ENCODE peak calls at places on chromosomes 2 and 18, in eight cellular contexts. F is GM12878, B is prostate gland, G is dorsolateral prefrontal cortex, S is hepatocyte, C is kidney, L is neural progenitor cell, J is tibial artery. R is an unnamed sample.

GRCh38 chr2:216665717-216666116 is 29.6 kb downstream of the IGFBP5 start:
- DNase-seq in L (peak; percentile 86), S (peak; percentile 84), F (no peak), B (no peak), G (no peak), C (peak; percentile 63), J (no peak), R (no peak)

GRCh38 chr2:37639631-37640030 is 31.8 kb downstream of the CDC42EP3 start:
- DNase-seq in B (no peak), F (no peak), C (no peak), J (no peak), L (no peak), S (no peak), G (no peak), R (no peak)

GRCh38 chr2:28173377-28173776 is 219.3 kb upstream of the FOSL2 start:
- DNase-seq in C (no peak), S (no peak), F (no peak), B (no peak), L (peak; percentile 18), J (no peak), G (no peak), R (no peak)

GRCh38 chr2:234977228-234977679 is 25.4 kb downstream of the SH3BP4 start:
- DNase-seq in B (no peak), L (no peak), G (no peak), J (no peak), C (no peak), S (no peak), F (no peak), R (no peak)

GRCh38 chr18:77487951-77488740 is 238.5 kb downstream of the GALR1 start:
- DNase-seq in L (no peak), C (no peak), G (no peak), B (no peak), S (no peak), F (no peak), J (no peak), R (no peak)

GRCh38 chr18:57942493-57942892 is 101.5 kb upstream of the NEDD4L start:
- DNase-seq in J (no peak), C (no peak), F (no peak), B (no peak), G (no peak), S (no peak), L (peak; percentile 47), R (no peak)

GRCh38 chr2:239669899-239670460 is 269.2 kb upstream of the HDAC4 start:
- DNase-seq in G (no peak), S (no peak), J (peak; percentile 60), L (no peak), C (no peak), B (no peak), F (no peak), R (no peak)

GRCh38 chr2:63000801-63001200 is 49.8 kb upstream of the OTX1 start:
- DNase-seq in C (no peak), B (no peak), F (no peak), L (no peak), S (peak; percentile 5), J (no peak), G (no peak), R (peak; percentile 4)

GRCh38 chr2:192059226-192059625 is 135.5 kb downstream of the TMEFF2 start:
- DNase-seq in F (no peak), G (no peak), S (no peak), J (no peak), L (no peak), C (no peak), B (no peak), R (no peak)

GRCh38 chr2:97714950-97715652 is 1.7 kb downstream of the ZAP70 start:
- DNase-seq in L (no peak), S (no peak), F (no peak), J (peak; percentile 50), B (no peak), G (peak; percentile 13), C (peak; percentile 57), R (no peak)

GRCh38 chr2:96907405-96908041 is 37.6 kb upstream of the SEMA4C start:
- DNase-seq in C (peak; percentile 94), G (peak; percentile 69), F (no peak), S (peak; percentile 73), B (peak; percentile 84), J (peak; percentile 98), L (peak; percentile 91), R (no peak)

GRCh38 chr2:88753833-88754584 is 62.5 kb downstream of the RPIA start:
- DNase-seq in J (no peak), F (peak; percentile 41), B (no peak), G (no peak), L (no peak), S (no peak), C (no peak), R (no peak)

GRCh38 chr2:161379740-161380139 is 36.4 kb upstream of the TBR1 start:
- DNase-seq in C (no peak), G (no peak), B (no peak), L (no peak), J (no peak), S (no peak), F (no peak), R (no peak)

GRCh38 chr2:44310287-44310686 is 35.0 kb downstream of the SLC3A1 start:
- DNase-seq in C (no peak), J (no peak), L (no peak), B (no peak), F (no peak), G (no peak), S (no peak), R (no peak)

GRCh38 chr2:218780851-218781690 is 876 bp upstream of the CYP27A1 start:
- DNase-seq in F (no peak), C (no peak), G (no peak), J (no peak), L (no peak), S (peak; percentile 62), B (peak; percentile 71), R (no peak)

GRCh38 chr18:77062518-77063003 is 70.0 kb downstream of the MBP start:
- DNase-seq in C (no peak), S (no peak), L (no peak), B (no peak), F (peak; percentile 82), J (no peak), G (no peak), R (peak; percentile 21)

GRCh38 chr2:177143444-177143843 is 69.2 kb upstream of the HNRNPA3 start:
- DNase-seq in B (no peak), L (peak; percentile 41), J (no peak), S (peak; percentile 56), F (no peak), C (no peak), G (no peak), R (no peak)

GRCh38 chr2:41723531-41723930 is 324.3 kb upstream of the PKDCC start:
- DNase-seq in F (no peak), G (no peak), J (no peak), C (no peak), S (no peak), B (no peak), L (no peak), R (no peak)

GRCh38 chr2:99822487-99823218 is 319.7 kb downstream of the AFF3 start:
- DNase-seq in C (no peak), F (no peak), L (peak; percentile 52), B (no peak), G (no peak), S (no peak), J (no peak), R (no peak)

DNA sequence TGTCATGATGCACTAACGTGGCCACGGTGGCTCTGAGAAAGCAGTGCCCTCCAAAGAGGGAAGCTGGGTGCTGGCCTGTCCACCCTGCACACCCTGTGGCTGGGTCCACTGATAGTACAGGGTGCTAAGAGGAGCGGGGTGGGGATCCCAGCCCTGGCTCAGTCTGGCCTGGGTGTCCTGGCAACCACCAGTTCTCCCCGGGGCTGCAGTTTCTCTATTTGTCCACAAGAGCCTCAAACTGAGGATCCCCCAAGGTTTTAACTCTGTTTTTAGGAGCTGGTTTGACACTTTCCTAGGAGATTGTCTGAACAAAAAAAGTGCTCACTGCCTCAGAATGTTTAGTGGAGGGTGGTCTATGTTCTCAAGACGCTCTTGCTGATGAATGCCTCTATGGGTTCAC is 29.0 kb downstream of the EDAR start:
- DNase-seq in S (no peak), L (no peak), C (no peak), G (no peak), J (peak; percentile 25), B (no peak), F (no peak), R (no peak)
- TF ChIP-seq CTCF in S (no peak), L (peak; percentile 32), C (no peak), G (no peak), J (no peak), B (no peak), F (no peak), R (peak; percentile 32)

GRCh38 chr2:186569906-186570305 is 19.9 kb upstream of the ITGAV start:
- DNase-seq in C (no peak), L (peak; percentile 79), B (no peak), S (no peak), J (no peak), G (no peak), F (no peak), R (no peak)
- H3K27ac ChIP-seq in C (peak overlapping the region; percentile 52), L (peak overlapping the region; percentile 73), B (no peak overlapping the region), S (no peak overlapping the region), J (no peak overlapping the region), G (no peak overlapping the region), F (no peak overlapping the region), R (no peak overlapping the region)

DNA sequence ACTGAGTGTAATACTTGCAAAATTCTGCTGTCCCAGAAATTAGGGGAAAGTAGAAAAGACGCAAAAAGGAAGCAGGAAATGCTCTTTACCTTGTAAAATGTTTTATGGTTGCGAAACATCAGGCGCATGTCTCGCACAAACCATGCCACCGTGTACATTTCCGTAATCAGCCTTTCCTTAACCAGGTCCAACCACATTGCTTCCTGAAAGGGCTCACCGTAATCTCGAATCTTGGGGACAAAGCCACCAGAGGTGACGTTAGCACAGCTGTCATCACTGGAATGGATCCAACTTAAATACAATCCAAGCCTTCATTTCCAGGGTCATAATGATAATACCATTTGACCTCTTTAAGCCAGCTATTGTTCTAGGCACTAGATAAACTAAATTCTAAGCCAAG is 49.3 kb downstream of the SP110 start:
- DNase-seq in J (no peak), L (no peak), G (no peak), F (no peak), B (peak; percentile 40), S (no peak), C (no peak), R (no peak)
- H3K4me3 ChIP-seq in J (no peak overlapping the region), L (no peak overlapping the region), G (no peak overlapping the region), F (no peak overlapping the region), B (no peak overlapping the region), S (no peak overlapping the region), C (no peak overlapping the region), R (no peak overlapping the region)

GRCh38 chr18:31678425-31678824 is 6.0 kb downstream of the B4GALT6 start:
- DNase-seq in G (no peak), B (no peak), L (no peak), C (no peak), F (no peak), J (no peak), S (no peak), R (no peak)

GRCh38 chr18:31679133-31679731 is 5.1 kb downstream of the B4GALT6 start:
- DNase-seq in F (no peak), J (no peak), L (no peak), B (no peak), S (no peak), G (no peak), C (no peak), R (no peak)

GRCh38 chr18:31679806-31680793 is 4.3 kb downstream of the B4GALT6 start:
- DNase-seq in L (no peak), J (no peak), S (no peak), G (no peak), C (no peak), F (no peak), B (no peak), R (no peak)

GRCh38 chr18:31683106-31683505 is 1.3 kb downstream of the B4GALT6 start:
- DNase-seq in L (peak; percentile 5), C (no peak), J (no peak), F (no peak), G (no peak), B (no peak), S (no peak), R (no peak)

GRCh38 chr18:31680836-31681568 is 3.4 kb downstream of the B4GALT6 start:
- DNase-seq in J (no peak), B (no peak), G (no peak), L (no peak), F (no peak), C (no peak), S (peak; percentile 43), R (no peak)
- TF ChIP-seq CTCF in J (no peak), B (no peak), G (peak; percentile 16), L (peak; percentile 54), F (peak; percentile 29), C (no peak), S (peak; percentile 25), R (no peak)